ENCODE peak calls at places on chromosomes 11 and 22, in six cellular contexts. V is effector memory CD4-positive, alpha-beta T cell; H is lower lobe of right lung; K is CD8-positive, alpha-beta memory T cell; M is tibial nerve; D is H9. T is an unnamed sample.

GRCh38 chr11:45798793-45799441 is 6.0 kb upstream of the SLC35C1 start:
- DNase-seq in V (no peak), H (peak; percentile 73), M (no peak), D (no peak), K (no peak), T (no peak)

GRCh38 chr11:69230856-69231425 is 63.0 kb upstream of the MYEOV start:
- DNase-seq in D (peak; percentile 12), V (no peak), H (no peak), M (no peak), K (no peak), T (no peak)

GRCh38 chr11:45450189-45450588 is 164.0 kb upstream of the SYT13 start:
- DNase-seq in H (no peak), M (no peak), V (no peak), K (no peak), D (no peak), T (no peak)

GRCh38 chr22:27580311-27580897 is 221.2 kb downstream of the MN1 start:
- DNase-seq in V (no peak), D (no peak), M (no peak), H (no peak), K (no peak), T (no peak)

GRCh38 chr11:119361056-119361787 is 14.7 kb upstream of the MFRP start:
- DNase-seq in K (no peak), V (no peak), M (no peak), H (peak; percentile 37), D (peak; percentile 82), T (peak; percentile 88)

GRCh38 chr22:50677493-50678217 is 5.0 kb downstream of the SHANK3 start:
- DNase-seq in D (no peak), H (no peak), K (no peak), V (no peak), M (no peak), T (no peak)

GRCh38 chr11:57167125-57167839 is 14.5 kb upstream of the LRRC55 start:
- DNase-seq in D (no peak), H (no peak), M (no peak), K (no peak), V (no peak), T (no peak)

GRCh38 chr11:113378013-113378412 is 9.6 kb upstream of the ANKK1 start:
- DNase-seq in H (no peak), M (no peak), K (no peak), V (no peak), D (no peak), T (no peak)

GRCh38 chr11:93020248-93021088 is 51.0 kb downstream of the MTNR1B start:
- DNase-seq in K (no peak), H (no peak), V (no peak), M (no peak), D (no peak), T (no peak)

GRCh38 chr22:19455585-19456370 is 8.3 kb upstream of the C22orf39 start:
- DNase-seq in V (no peak), H (no peak), K (no peak), M (no peak), D (no peak), T (no peak)

GRCh38 chr22:40728731-40729189 is 49.5 kb downstream of the MCHR1 start:
- DNase-seq in D (no peak), H (peak; percentile 51), M (no peak), V (peak; percentile 23), K (peak; percentile 50), T (no peak)

GRCh38 chr11:11243790-11244469 is 109.1 kb downstream of the CSNK2A3 start:
- DNase-seq in V (peak; percentile 2), K (peak; percentile 52), D (peak; percentile 72), M (no peak), H (no peak), T (no peak)

GRCh38 chr11:120940297-120940847 is 83.5 kb upstream of the TBCEL start:
- DNase-seq in D (no peak), H (no peak), M (no peak), K (no peak), V (no peak), T (no peak)

GRCh38 chr11:58509730-58510129 is 1.8 kb upstream of the OR5B21 start:
- DNase-seq in K (no peak), D (no peak), H (no peak), V (no peak), M (no peak), T (no peak)

GRCh38 chr11:43419460-43419859 is 60.7 kb downstream of the TTC17 start:
- DNase-seq in K (no peak), H (no peak), M (no peak), D (no peak), V (no peak), T (peak; percentile 15)

GRCh38 chr11:126766425-126766824 is 234.1 kb downstream of the KIRREL3 start:
- DNase-seq in D (no peak), H (no peak), V (no peak), K (no peak), M (no peak), T (no peak)

DNA sequence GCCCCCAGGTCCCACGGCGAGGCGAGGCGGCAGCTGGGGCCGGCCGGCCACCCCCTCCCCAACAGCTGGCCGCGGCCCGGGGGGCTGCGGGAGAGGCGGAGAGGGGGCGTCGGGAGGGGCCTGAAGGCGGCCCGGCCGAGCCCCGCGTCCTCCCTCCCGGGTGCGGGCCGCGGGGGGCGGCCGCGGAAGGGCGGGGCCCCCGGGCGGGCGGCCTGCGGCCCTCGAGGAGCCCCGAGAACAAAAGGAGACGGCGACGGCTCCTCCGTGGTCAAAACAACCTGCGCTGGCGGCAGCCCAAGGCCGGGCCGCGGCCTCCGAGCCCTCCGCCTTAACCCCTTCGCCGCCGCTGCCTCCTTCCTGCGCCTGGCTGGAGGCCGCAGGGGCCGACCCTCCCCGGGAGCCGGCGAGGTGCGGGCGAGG is 2.4 kb downstream of the PDGFB start:
- DNase-seq in M (no peak), K (peak; percentile 27), H (no peak), V (no peak), D (no peak), T (no peak)
- H3K4me1 ChIP-seq in M (peaks cover 46% of the 10 kb centered on the region), K (peaks cover 50% of the 10 kb centered on the region), H (peaks cover 77% of the 10 kb centered on the region), V (peaks cover 40% of the 10 kb centered on the region), D (no peaks in the 10 kb centered on the region), T (peaks cover 42% of the 10 kb centered on the region)

DNA sequence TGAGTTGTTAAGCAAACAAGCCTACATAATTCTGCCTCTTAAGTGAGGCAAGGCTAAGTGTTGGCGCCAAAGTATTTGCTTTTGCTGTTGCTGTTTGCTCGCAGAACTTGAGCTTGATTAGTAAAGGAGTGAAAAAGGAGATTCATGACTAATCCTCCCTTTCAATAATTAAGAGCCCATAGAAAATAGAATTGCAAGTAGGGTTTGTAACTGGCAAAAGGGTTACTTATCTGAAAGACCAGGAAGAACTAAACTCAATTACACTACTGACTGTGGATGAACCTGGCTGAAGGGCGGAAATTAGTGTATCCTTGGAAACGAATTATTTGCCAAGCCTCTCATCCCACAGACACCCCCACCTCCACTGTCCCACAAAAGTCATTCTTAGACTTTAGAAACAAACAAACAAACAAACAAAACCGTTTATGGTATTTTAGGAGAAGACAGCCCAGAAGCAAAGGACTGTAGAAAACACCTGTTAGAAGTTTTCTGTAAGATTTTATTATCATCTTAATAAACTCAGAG is 404 bp upstream of the EXPH5 start:
- DNase-seq in M (no peak), D (no peak), V (no peak), K (no peak), H (no peak), T (no peak)
- H3K27me3 ChIP-seq in M (peaks cover 6% of the 10 kb centered on the region), D (peaks cover 6% of the 10 kb centered on the region), V (no peaks in the 10 kb centered on the region), K (no peaks in the 10 kb centered on the region), H (no peaks in the 10 kb centered on the region), T (peaks cover 49% of the 10 kb centered on the region)

GRCh38 chr11:61131186-61131585 is 28.9 kb downstream of the CD5 start:
- DNase-seq in D (no peak), V (no peak), K (no peak), M (no peak), H (no peak), T (no peak)
- H3K4me1 ChIP-seq in D (no peaks in the 10 kb centered on the region), V (peaks cover 13% of the 10 kb centered on the region), K (peaks cover 19% of the 10 kb centered on the region), M (peaks cover 7% of the 10 kb centered on the region), H (peaks cover 10% of the 10 kb centered on the region), T (peaks cover 8% of the 10 kb centered on the region)

GRCh38 chr11:72242141-72242540 is 1.8 kb downstream of the PHOX2A start:
- DNase-seq in K (no peak), V (no peak), M (no peak), D (peak; percentile 12), H (no peak), T (no peak)
- H3K27me3 ChIP-seq in K (peaks cover 59% of the 10 kb centered on the region), V (peaks cover 53% of the 10 kb centered on the region), M (peaks cover 72% of the 10 kb centered on the region), D (peaks cover 73% of the 10 kb centered on the region), H (peaks cover 72% of the 10 kb centered on the region), T (peaks cover 2% of the 10 kb centered on the region)

DNA sequence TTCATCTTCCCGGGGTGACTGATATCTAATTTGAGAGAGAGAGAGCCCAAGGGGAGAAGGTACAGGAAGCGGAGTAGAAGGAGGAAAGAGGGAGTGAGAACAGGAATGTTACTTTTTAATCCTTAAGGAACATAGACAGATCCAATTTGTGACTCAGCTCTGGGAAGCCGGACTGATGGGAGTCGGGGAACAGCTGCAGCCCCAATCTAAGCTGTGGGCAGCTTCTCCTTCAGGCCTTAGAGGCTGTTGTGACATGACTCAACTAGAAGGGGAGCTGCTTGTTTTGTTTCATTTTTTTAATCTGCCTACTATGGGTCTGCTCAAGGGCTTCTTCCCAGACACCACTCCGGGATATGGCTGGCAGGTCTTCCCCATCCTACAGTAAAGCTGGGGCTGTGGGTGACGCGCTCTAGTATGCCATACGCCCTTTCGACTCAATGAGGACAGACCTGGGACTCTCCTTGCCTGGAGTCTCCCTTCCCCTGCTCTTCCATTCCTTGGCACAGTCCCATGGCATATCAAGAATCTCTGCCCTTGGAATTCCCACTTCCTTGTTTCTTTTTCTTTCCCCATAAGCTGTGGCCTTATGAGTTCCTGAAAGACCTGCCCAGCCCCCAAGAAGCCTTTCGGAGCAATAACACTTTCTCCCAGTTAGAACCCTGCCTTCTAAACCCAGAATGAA is 103.3 kb upstream of the AKIP1 start:
- DNase-seq in V (no peak), M (peak; percentile 30), D (no peak), K (no peak), H (no peak), T (no peak)
- H3K4me1 ChIP-seq in V (no peaks in the 10 kb centered on the region), M (peaks cover 22% of the 10 kb centered on the region), D (peaks cover 2% of the 10 kb centered on the region), K (no peaks in the 10 kb centered on the region), H (peaks cover 87% of the 10 kb centered on the region), T (peaks cover 45% of the 10 kb centered on the region)

T was measured in Panc1.